ENCODE peak calls at places on chromosomes 11 and 22, in four cellular contexts. K is prostate gland, R is tibial nerve, C is uterus. H is an unnamed sample.

GRCh38 chr11:68524681-68525080 is 64.1 kb downstream of the PPP6R3 start:
- DNase-seq in K (no peak), R (no peak), C (no peak), H (no peak)

GRCh38 chr11:76076749-76077148 is 129.6 kb downstream of the WNT11 start:
- DNase-seq in K (no peak), R (no peak), C (no peak), H (no peak)

GRCh38 chr11:6746086-6746618 is 25.6 kb downstream of the OR2AG2 start:
- DNase-seq in K (no peak), R (no peak), C (no peak), H (no peak)

GRCh38 chr22:43897751-43898261 is 6.0 kb upstream of the PNPLA5 start:
- DNase-seq in K (no peak), R (no peak), C (no peak), H (no peak)

GRCh38 chr11:121132211-121132976 is 31.4 kb downstream of the TECTA start:
- DNase-seq in K (no peak), R (no peak), C (no peak), H (no peak)

GRCh38 chr22:21990449-21991308 is 8.1 kb upstream of the TOP3B start:
- DNase-seq in K (no peak), R (no peak), C (no peak), H (peak; percentile 22)

GRCh38 chr11:37115963-37116362 is 517.9 kb upstream of the RAG2 start:
- DNase-seq in K (no peak), R (no peak), C (no peak), H (no peak)

GRCh38 chr11:116843661-116844060 is 6.2 kb upstream of the APOA1 start:
- DNase-seq in K (no peak), R (no peak), C (no peak), H (no peak)

GRCh38 chr22:37060801-37061610 is 9.5 kb downstream of the KCTD17 start:
- DNase-seq in K (no peak), R (no peak), C (no peak), H (no peak)

GRCh38 chr11:34915136-34916013 is 804 bp downstream of the APIP start:
- DNase-seq in K (peak; percentile 38), R (no peak), C (no peak), H (no peak)

GRCh38 chr11:61528114-61528513 is 19.6 kb downstream of the LRRC10B start:
- DNase-seq in K (no peak), R (no peak), C (no peak), H (no peak)

GRCh38 chr11:64843971-64844329 is 503 bp downstream of the CDC42BPG start:
- DNase-seq in K (no peak), R (no peak), C (no peak), H (no peak)

GRCh38 chr22:19220867-19221266 is 42.3 kb upstream of the SLC25A1 start:
- DNase-seq in K (no peak), R (no peak), C (no peak), H (no peak)

GRCh38 chr22:42217019-42217751 is 53.3 kb downstream of the TCF20 start:
- DNase-seq in K (no peak), R (no peak), C (no peak), H (no peak)

GRCh38 chr22:47381240-47381639 is 618.8 kb downstream of the TBC1D22A start:
- DNase-seq in K (no peak), R (no peak), C (no peak), H (peak; percentile 23)

GRCh38 chr11:14908214-14908880 is 16.3 kb upstream of the CYP2R1 start:
- DNase-seq in K (peak; percentile 30), R (no peak), C (no peak), H (peak; percentile 31)

GRCh38 chr11:32706985-32707736 is 87.3 kb downstream of the CCDC73 start:
- DNase-seq in K (no peak), R (no peak), C (no peak), H (no peak)

GRCh38 chr11:72642815-72643511 is 31.3 kb downstream of the PDE2A start:
- DNase-seq in K (peak; percentile 25), R (no peak), C (peak; percentile 38), H (peak; percentile 95)

GRCh38 chr22:42964994-42965699 is 49.8 kb downstream of the PACSIN2 start:
- DNase-seq in K (no peak), R (no peak), C (no peak), H (no peak)

GRCh38 chr11:60767388-60767811 is 10.7 kb downstream of the MS4A15 start:
- DNase-seq in K (no peak), R (no peak), C (no peak), H (no peak)

GRCh38 chr11:86565787-86566186 is 106.6 kb downstream of the ME3 start:
- DNase-seq in K (no peak), R (no peak), C (no peak), H (no peak)

GRCh38 chr22:46131151-46131587 is 19.2 kb upstream of the PPARA start:
- DNase-seq in K (no peak), R (no peak), C (no peak), H (peak; percentile 65)

GRCh38 chr11:133576351-133576750 is 44.0 kb upstream of the OPCML start:
- DNase-seq in K (no peak), R (no peak), C (no peak), H (peak; percentile 21)

GRCh38 chr11:121723261-121723741 is 270.5 kb upstream of the SORL1-AS1 start:
- DNase-seq in K (no peak), R (peak; percentile 30), C (peak; percentile 23), H (no peak)

GRCh38 chr22:40001104-40001503 is 6.3 kb downstream of the FAM83F start:
- DNase-seq in K (no peak), R (no peak), C (no peak), H (no peak)

GRCh38 chr11:62665630-62666258 is 632 bp downstream of the CSKMT start:
- DNase-seq in K (peak; percentile 16), R (no peak), C (peak; percentile 59), H (no peak)

GRCh38 chr11:8911040-8911823 is at the start of gene AKIP1:
- DNase-seq in K (peak; percentile 93), R (peak; percentile 86), C (peak; percentile 96), H (peak; percentile 98)
- TF ChIP-seq POLR2A in K (peak; percentile 60), R (peak; percentile 64), C (peak; percentile 60), H (no peak)

GRCh38 chr11:46669606-46670243 is 30.7 kb downstream of the ARHGAP1 start:
- DNase-seq in K (no peak), R (no peak), C (no peak), H (no peak)
- H3K27ac ChIP-seq in K (no peak overlapping the region), R (no peak overlapping the region), C (no peak overlapping the region), H (no peak overlapping the region)

GRCh38 chr11:118792642-118793124 is 1.7 kb upstream of the DDX6 start:
- DNase-seq in K (peak; percentile 73), R (peak; percentile 22), C (peak; percentile 83), H (peak; percentile 89)
- TF ChIP-seq POLR2A in K (peak; percentile 68), R (peak; percentile 60), C (peak; percentile 75), H (peak; percentile 84)

DNA sequence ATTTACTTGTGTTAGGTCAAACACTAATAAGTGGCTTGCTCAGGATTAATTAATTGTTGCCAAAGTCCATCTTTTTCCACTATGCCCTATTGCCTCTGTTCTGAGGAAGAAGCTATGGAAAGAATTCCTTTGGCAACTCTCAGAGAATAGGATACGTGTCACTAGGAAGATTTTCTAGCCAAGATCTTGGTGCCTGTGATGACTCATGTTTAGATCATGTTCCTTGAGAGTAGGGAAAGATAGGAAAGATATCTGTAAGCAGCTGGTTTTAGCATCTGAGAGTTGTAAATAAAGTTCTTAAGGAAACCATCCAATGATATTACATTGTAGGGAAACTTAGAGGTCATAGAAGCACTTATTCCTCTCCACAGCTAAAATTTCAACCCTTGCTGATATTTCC is 15.7 kb downstream of the SLN start:
- DNase-seq in K (no peak), R (no peak), C (no peak), H (no peak)
- H3K27ac ChIP-seq in K (no peak overlapping the region), R (no peak overlapping the region), C (no peak overlapping the region), H (no peak overlapping the region)

DNA sequence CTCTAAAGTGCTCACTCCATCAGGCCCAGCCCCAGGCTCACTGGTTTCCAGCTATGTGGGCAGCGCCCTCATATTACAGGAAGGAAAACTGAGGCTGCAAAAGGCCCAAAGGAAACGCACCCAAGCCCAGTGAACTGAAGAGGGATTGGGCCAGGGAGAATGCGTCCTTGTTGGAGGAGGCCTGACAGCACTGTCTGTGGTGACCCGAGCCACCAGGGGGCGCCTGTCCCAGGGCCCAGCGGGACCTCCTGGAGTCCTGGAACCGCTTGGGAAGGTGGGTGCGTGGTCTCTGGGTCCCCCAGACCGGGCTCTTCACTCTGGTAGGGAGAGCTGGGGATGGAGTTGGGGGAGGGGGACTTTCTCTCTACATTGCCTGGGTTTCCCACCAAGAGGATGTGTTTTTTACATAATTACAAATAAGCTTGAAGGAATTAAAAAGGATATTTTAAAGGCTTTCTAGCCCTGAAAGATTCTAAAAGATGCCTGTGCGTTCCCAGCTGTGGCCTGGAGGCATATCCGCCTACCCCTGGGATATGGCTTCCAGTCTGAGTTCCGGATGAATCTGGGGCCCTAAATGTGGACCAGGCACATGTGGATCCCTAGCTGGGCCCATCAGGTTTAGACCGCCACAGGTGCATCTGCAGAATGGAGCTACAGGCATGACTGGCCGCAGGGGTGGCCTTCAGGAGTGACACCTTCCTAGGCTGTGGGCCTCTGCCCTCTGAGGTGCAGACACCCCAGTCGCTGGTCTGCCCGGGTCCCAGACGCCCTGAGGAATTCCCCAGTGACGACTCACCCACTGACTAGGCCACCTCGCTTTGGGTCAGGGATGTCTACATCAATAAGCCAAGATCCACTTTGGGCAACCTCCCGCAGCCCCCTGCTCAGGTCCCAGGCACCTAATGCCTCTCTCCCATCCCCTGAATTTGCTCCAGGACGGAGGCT is 4.2 kb downstream of the SPI1 start:
- DNase-seq in K (peak; percentile 70), R (peak; percentile 71), C (peak; percentile 83), H (peak; percentile 95)
- TF ChIP-seq POLR2A in K (no peak), R (no peak), C (no peak), H (no peak)

DNA sequence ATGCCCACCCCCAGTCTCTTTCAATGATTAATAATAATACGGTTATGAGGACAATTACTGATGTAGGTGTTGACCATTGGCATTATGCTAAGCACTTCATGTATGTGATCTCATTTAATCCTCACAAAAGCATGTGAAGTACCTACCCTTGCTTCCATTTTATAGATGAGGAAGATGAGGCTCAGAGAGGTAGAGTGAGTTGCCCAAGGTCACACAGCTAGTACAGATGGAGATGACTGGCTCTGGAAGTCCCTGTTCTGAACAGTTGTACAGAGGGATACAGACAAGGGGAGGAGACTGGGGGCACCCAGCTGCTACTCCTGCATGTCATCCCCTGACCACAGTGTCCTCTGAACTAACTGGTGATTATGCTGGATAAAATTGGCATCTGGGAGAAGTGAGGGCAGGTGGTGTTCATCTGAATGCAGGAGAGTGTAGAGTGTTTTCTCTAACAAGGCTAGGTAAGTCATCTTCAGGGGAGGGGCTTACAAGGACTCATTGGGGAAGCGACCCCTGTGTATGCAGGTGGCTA is 43.2 kb downstream of the KIAA1671 start:
- DNase-seq in K (no peak), R (no peak), C (no peak), H (no peak)
- H3K27ac ChIP-seq in K (no peak overlapping the region), R (no peak overlapping the region), C (no peak overlapping the region), H (peak overlapping the region; percentile 70)

DNA sequence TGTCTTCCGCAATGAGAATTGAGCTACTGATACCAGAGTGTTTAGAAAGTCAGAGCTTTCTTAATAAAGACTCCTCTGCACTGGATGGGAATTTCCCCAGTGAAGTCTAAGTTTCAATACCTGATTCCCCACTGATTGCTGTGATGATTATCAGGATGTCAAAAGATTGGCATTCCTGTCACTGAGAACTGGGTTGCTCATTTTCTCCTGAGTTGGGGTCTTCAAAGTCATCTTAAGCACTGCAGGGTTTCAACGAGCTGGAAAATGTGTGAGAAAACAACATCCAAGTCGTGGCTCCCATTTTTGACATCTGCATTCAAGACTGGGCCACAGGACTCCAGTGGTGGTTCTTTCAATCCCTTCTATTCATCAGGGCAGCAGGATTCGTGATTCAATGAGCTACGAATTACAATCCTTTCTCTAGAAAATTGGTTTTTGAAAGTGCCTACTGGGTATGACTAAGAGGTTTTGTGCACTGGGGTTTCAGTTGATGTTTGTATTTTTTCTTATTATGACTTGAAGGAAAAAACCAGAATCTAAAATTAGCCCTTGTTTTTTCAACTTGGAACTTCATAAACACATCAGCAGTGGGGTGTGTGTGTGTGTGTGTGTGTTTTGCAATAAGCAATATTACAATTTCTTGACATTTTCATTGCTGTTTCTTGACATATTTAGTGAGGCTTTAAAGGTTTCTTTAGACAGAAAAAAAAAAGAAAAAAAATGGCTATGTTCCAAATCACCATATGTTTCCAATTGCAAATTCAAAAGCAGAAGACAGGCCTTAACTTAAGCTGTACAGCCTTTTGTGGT is 233.0 kb downstream of the FAM76B start:
- DNase-seq in K (no peak), R (no peak), C (peak; percentile 78), H (no peak)
- TF ChIP-seq POLR2A in K (no peak), R (no peak), C (no peak), H (no peak)